ENCODE peak calls at places on chromosomes 13 and 19, in six cellular contexts. C, N, X, M, P and Y are unnamed samples.

GRCh38 chr19:17075860-17076538 is 422 bp downstream of the MYO9B start:
- DNase-seq in C (peak), N (no peak), X (peak), M (no peak), P (no peak), Y (peak)

GRCh38 chr13:24097667-24098066 is 62.9 kb upstream of the SPATA13 start:
- DNase-seq in C (no peak), N (no peak), X (no peak), M (no peak), P (no peak), Y (no peak)

GRCh38 chr13:110108348-110109139 is 198.4 kb downstream of the COL4A1 start:
- DNase-seq in C (peak), N (peak), X (peak), M (peak), P (peak), Y (no peak)

GRCh38 chr13:43057653-43058317 is 34.4 kb downstream of the DNAJC15 start:
- DNase-seq in C (no peak), N (peak), X (peak), M (no peak), P (peak), Y (no peak)

GRCh38 chr13:32031025-32031814 is at the start of gene FRY:
- DNase-seq in C (peak), N (peak), X (peak), M (peak), P (peak), Y (peak)

GRCh38 chr19:54724142-54724541 is at the start of gene KIR3DL3:
- DNase-seq in C (no peak), N (no peak), X (no peak), M (no peak), P (no peak), Y (no peak)

GRCh38 chr19:53942001-53942786 is 20.5 kb upstream of the CACNG8 start:
- DNase-seq in C (peak), N (no peak), X (no peak), M (no peak), P (peak), Y (no peak)

GRCh38 chr13:77697208-77698103 is at the start of gene SLAIN1:
- DNase-seq in C (peak), N (peak), X (peak), M (peak), P (no peak), Y (peak)

GRCh38 chr19:12837225-12837624 is 1.1 kb upstream of the MAST1 start:
- DNase-seq in C (no peak), N (no peak), X (no peak), M (no peak), P (no peak), Y (no peak)

GRCh38 chr19:55913643-55914268 is 18.4 kb downstream of the NLRP13 start:
- DNase-seq in C (no peak), N (no peak), X (no peak), M (no peak), P (no peak), Y (no peak)

GRCh38 chr13:35552172-35552844 is 75.8 kb upstream of the MAB21L1 start:
- DNase-seq in C (no peak), N (peak), X (no peak), M (no peak), P (peak), Y (no peak)

GRCh38 chr13:95624020-95624419 is 20.5 kb downstream of the DZIP1 start:
- DNase-seq in C (peak), N (peak), X (no peak), M (no peak), P (peak), Y (peak)

GRCh38 chr13:43054803-43055802 is 31.7 kb downstream of the DNAJC15 start:
- DNase-seq in C (peak), N (peak), X (peak), M (no peak), P (peak), Y (no peak)

GRCh38 chr13:30401347-30401746 is 20.9 kb upstream of the UBE2L5 start:
- DNase-seq in C (no peak), N (no peak), X (no peak), M (no peak), P (no peak), Y (no peak)

GRCh38 chr13:29948246-29948645 is 97.8 kb upstream of the UBL3 start:
- DNase-seq in C (no peak), N (peak), X (no peak), M (peak), P (no peak), Y (no peak)

GRCh38 chr13:20227730-20228129 is 4.4 kb downstream of the GJB6 start:
- DNase-seq in C (no peak), N (no peak), X (no peak), M (no peak), P (no peak), Y (no peak)

GRCh38 chr13:20607015-20607414 is 40.1 kb downstream of the IFT88 start:
- DNase-seq in C (no peak), N (no peak), X (no peak), M (no peak), P (no peak), Y (no peak)

GRCh38 chr19:23055501-23055900 is 52.5 kb upstream of the ZNF728 start:
- DNase-seq in C (no peak), N (no peak), X (no peak), M (no peak), P (no peak), Y (no peak)

GRCh38 chr13:79445968-79446645 is 34.8 kb upstream of the NDFIP2 start:
- DNase-seq in C (no peak), N (no peak), X (no peak), M (no peak), P (no peak), Y (no peak)

GRCh38 chr13:23547000-23547590 is 23.1 kb upstream of the TNFRSF19 start:
- DNase-seq in C (peak), N (peak), X (peak), M (no peak), P (peak), Y (no peak)

GRCh38 chr13:66205807-66206206 is 1024.3 kb downstream of the PCDH9 start:
- DNase-seq in C (no peak), N (no peak), X (no peak), M (no peak), P (no peak), Y (no peak)

GRCh38 chr13:101945435-101945834 is 456.4 kb downstream of the FGF14 start:
- DNase-seq in C (no peak), N (no peak), X (no peak), M (no peak), P (no peak), Y (no peak)

GRCh38 chr19:49870309-49870901 is 3.0 kb upstream of the PNKP start:
- DNase-seq in C (no peak), N (no peak), X (no peak), M (no peak), P (no peak), Y (no peak)

GRCh38 chr19:34364830-34365462 is at the start of gene GPI:
- DNase-seq in C (peak), N (no peak), X (peak), M (no peak), P (peak), Y (peak)

GRCh38 chr13:102273111-102273510 is 128.7 kb downstream of the FGF14 start:
- DNase-seq in C (no peak), N (no peak), X (no peak), M (no peak), P (no peak), Y (no peak)

GRCh38 chr19:7904074-7905020 is 670 bp downstream of the MAP2K7 start:
- DNase-seq in C (peak), N (no peak), X (no peak), M (no peak), P (no peak), Y (peak)

GRCh38 chr19:7500811-7501450 is 12.1 kb upstream of the PEX11G start:
- DNase-seq in C (peak), N (peak), X (no peak), M (no peak), P (peak), Y (peak)

GRCh38 chr19:48900477-48901452 is 653 bp downstream of the NUCB1 start:
- DNase-seq in C (no peak), N (peak), X (no peak), M (no peak), P (peak), Y (peak)

GRCh38 chr13:66689037-66689619 is 541.0 kb downstream of the PCDH9 start:
- DNase-seq in C (no peak), N (no peak), X (no peak), M (no peak), P (peak), Y (no peak)

GRCh38 chr19:58476498-58477015 is 405 bp downstream of the ZNF446 start:
- DNase-seq in C (peak), N (peak), X (no peak), M (no peak), P (peak), Y (no peak)

DNA sequence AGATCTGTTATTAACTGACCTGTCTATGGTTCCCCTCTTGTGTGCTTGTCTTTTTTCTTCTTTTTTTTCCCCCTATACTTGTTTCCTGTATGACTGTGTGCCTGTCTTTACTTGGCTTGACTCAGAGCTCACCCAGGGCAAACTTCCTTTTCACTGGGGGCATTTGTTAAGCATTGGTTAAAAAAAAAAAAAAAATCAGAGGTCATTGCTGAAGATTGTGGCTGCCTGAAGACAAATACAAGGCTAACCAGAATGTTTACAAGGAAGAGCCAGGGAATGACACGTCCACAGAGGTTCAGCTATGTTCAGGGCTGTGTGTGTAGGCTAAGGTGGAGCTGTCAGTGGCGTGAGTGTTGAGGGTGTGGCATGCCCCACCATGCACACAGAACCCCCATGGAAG is 47.1 kb downstream of the LNX2 start:
- DNase-seq in C (peak), N (peak), X (no peak), M (no peak), P (peak), Y (no peak)
- TF ChIP-seq CTCF in C (no peak), N (no peak), X (no peak), M (no peak), P (no peak), Y (no peak)

GRCh38 chr13:113904411-113904810 is 40.5 kb upstream of the GAS6 start:
- DNase-seq in C (peak), N (no peak), X (no peak), M (peak), P (peak), Y (no peak)
- TF ChIP-seq CTCF in C (peak), N (peak), X (peak), M (peak), P (peak), Y (peak)

DNA sequence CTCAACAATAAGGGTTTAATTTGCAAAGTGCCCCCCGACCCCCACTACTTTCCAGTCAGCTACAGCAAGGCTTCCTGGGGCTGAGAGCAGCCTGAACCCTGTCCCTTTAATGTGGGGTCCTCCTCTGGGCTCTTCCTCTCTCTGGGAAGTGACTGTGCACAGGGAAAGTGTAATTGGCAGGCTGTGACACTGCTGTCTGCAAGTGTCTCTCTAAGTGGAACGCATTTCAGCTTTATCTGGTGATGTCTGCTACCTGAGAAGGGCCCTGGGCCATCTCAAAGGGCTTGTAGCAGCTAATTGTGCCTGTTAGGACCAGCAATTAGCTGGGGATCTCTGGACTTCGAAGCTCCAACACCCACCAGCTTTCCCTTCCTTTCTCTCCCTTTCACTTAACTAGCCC is 406.6 kb downstream of the TSHZ3 start:
- DNase-seq in C (no peak), N (no peak), X (no peak), M (peak), P (no peak), Y (no peak)
- TF ChIP-seq CTCF in C (no peak), N (no peak), X (no peak), M (no peak), P (no peak), Y (no peak)

GRCh38 chr13:50085063-50085462 is 69.8 kb downstream of the KCNRG start:
- DNase-seq in C (peak), N (no peak), X (no peak), M (no peak), P (peak), Y (no peak)
- TF ChIP-seq CTCF in C (peak), N (peak), X (peak), M (peak), P (peak), Y (peak)